ENCODE peak calls at places on chromosome 1, in five cellular contexts. P is RWPE2; E is CD4-positive, alpha-beta memory T cell; B is right cardiac atrium; O is left ventricle myocardium inferior. M is an unnamed sample.

GRCh38 chr1:119471566-119471965 is 35.4 kb upstream of the HSD3B1 start:
- DNase-seq in P (no peak), E (no peak), B (no peak), O (no peak), M (no peak)

GRCh38 chr1:11078631-11079030 is 18.8 kb upstream of the SRM start:
- DNase-seq in P (no peak), E (no peak), B (no peak), O (no peak), M (no peak)

GRCh38 chr1:22420456-22421053 is 31.1 kb upstream of the ZBTB40 start:
- DNase-seq in P (no peak), E (no peak), B (peak; percentile 92), O (peak; percentile 80), M (peak; percentile 90)

GRCh38 chr1:202858306-202858705 is 30.6 kb downstream of the RABIF start:
- DNase-seq in P (no peak), E (no peak), B (peak; percentile 81), O (peak; percentile 36), M (no peak)

GRCh38 chr1:245180496-245180895 is 25.7 kb downstream of the KIF26B start:
- DNase-seq in P (no peak), E (no peak), B (no peak), O (no peak), M (no peak)

GRCh38 chr1:59150537-59151386 is 146.1 kb upstream of the FGGY start:
- DNase-seq in P (peak; percentile 97), E (no peak), B (peak; percentile 84), O (peak; percentile 82), M (peak; percentile 88)

GRCh38 chr1:247209306-247209900 is 37.6 kb upstream of the ZNF124 start:
- DNase-seq in P (no peak), E (no peak), B (no peak), O (no peak), M (no peak)

GRCh38 chr1:99018313-99018712 is 13.7 kb upstream of the PLPPR5 start:
- DNase-seq in P (no peak), E (no peak), B (no peak), O (no peak), M (no peak)

GRCh38 chr1:96361961-96362360 is 359.6 kb upstream of the PTBP2 start:
- DNase-seq in P (no peak), E (no peak), B (no peak), O (no peak), M (no peak)

GRCh38 chr1:92858564-92859399 is 26.9 kb downstream of the RPL5 start:
- DNase-seq in P (no peak), E (peak; percentile 70), B (no peak), O (no peak), M (no peak)

GRCh38 chr1:232600430-232601258 is 29.3 kb downstream of the SIPA1L2 start:
- DNase-seq in P (no peak), E (no peak), B (no peak), O (no peak), M (no peak)

GRCh38 chr1:20742671-20743070 is 10.2 kb upstream of the SH2D5 start:
- DNase-seq in P (no peak), E (no peak), B (no peak), O (no peak), M (no peak)

GRCh38 chr1:107274227-107274626 is 133.4 kb downstream of the NTNG1 start:
- DNase-seq in P (no peak), E (no peak), B (no peak), O (no peak), M (no peak)

GRCh38 chr1:221310180-221310579 is 430.9 kb downstream of the HLX start:
- DNase-seq in P (no peak), E (no peak), B (no peak), O (no peak), M (no peak)

GRCh38 chr1:15110867-15111230 is 42.7 kb upstream of the TMEM51 start:
- DNase-seq in P (no peak), E (no peak), B (no peak), O (no peak), M (no peak)

GRCh38 chr1:192730206-192730605 is 78.6 kb upstream of the RGS2 start:
- DNase-seq in P (no peak), E (no peak), B (no peak), O (no peak), M (no peak)

GRCh38 chr1:47683402-47683801 is 245.6 kb downstream of the FOXD2 start:
- DNase-seq in P (no peak), E (no peak), B (no peak), O (no peak), M (no peak)

GRCh38 chr1:181011301-181012202 is 11.1 kb downstream of the STX6 start:
- DNase-seq in P (no peak), E (no peak), B (no peak), O (no peak), M (no peak)

GRCh38 chr1:48246727-48247126 is 24.2 kb downstream of the SLC5A9 start:
- DNase-seq in P (no peak), E (no peak), B (peak; percentile 74), O (peak; percentile 72), M (no peak)

GRCh38 chr1:19110266-19110927 is 99.7 kb downstream of the UBR4 start:
- DNase-seq in P (no peak), E (no peak), B (no peak), O (no peak), M (no peak)

GRCh38 chr1:113874017-113874879 is 2.7 kb upstream of the PTPN22 start:
- DNase-seq in P (no peak), E (peak; percentile 57), B (no peak), O (no peak), M (no peak)

GRCh38 chr1:158506369-158506987 is 34.5 kb downstream of the OR10R2 start:
- DNase-seq in P (no peak), E (no peak), B (peak; percentile 38), O (no peak), M (no peak)

GRCh38 chr1:87940410-87940809 is 611.7 kb downstream of the LMO4 start:
- DNase-seq in P (no peak), E (no peak), B (no peak), O (no peak), M (no peak)

GRCh38 chr1:1090424-1091343 is 16.6 kb upstream of the RNF223 start:
- DNase-seq in P (peak; percentile 66), E (no peak), B (peak; percentile 63), O (peak; percentile 13), M (peak; percentile 74)

GRCh38 chr1:230104395-230105244 is 37.6 kb downstream of the GALNT2 start:
- DNase-seq in P (peak; percentile 89), E (peak; percentile 66), B (peak; percentile 96), O (peak; percentile 92), M (peak; percentile 98)

GRCh38 chr1:165542647-165543046 is 1.2 kb upstream of the LRRC52 start:
- DNase-seq in P (no peak), E (no peak), B (no peak), O (no peak), M (no peak)

GRCh38 chr1:40386796-40387195 is 13.3 kb downstream of the SMAP2 start:
- DNase-seq in P (no peak), E (no peak), B (no peak), O (no peak), M (no peak)

GRCh38 chr1:40386311-40386778 is 12.8 kb downstream of the SMAP2 start:
- DNase-seq in P (no peak), E (no peak), B (no peak), O (no peak), M (no peak)

GRCh38 chr1:40384413-40384762 is 10.9 kb downstream of the SMAP2 start:
- DNase-seq in P (no peak), E (no peak), B (no peak), O (no peak), M (no peak)

GRCh38 chr1:40384887-40385286 is 11.4 kb downstream of the SMAP2 start:
- DNase-seq in P (no peak), E (no peak), B (no peak), O (no peak), M (no peak)

DNA sequence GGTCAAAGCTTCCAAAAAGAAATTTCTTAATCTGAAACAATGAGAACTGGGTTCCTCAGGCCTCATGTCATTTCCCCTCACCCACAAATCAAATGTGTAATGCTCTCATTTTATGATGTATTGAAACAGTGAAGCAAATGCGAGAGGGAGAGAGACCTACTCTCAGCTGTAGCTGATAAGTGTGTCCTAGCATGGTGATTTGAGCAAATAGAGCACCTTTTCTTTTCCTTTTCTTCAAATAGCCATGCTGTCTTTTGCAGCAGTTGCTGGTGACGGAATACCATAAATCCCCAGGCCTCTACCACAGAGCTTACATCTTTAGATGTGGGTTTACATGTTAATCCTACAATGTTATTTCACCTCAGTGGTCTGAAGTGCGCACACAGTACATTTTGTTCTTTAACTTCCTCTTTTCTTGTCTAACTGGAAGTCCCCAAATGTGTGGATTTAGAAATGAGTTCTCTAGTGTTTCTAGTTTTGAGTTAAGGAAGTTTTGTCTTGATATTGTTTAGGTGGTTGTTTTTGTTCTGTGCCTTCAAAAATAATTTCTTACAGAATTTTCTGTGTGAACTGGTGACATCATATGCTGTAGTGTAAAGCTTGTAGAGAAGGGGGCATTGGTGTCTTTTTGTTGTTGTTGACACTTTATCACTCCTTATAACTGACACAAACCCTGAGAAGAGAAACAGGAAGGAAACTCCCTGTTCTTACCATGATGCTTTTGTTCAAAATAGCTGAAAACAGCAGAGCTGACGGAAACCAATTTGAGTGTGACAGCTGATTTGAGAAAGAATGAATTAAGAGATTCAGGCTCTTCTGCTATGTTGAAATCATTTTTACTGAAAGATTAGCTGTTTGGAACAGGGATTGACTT is 12.1 kb downstream of the SMAP2 start:
- DNase-seq in P (no peak), E (peak; percentile 93), B (no peak), O (no peak), M (no peak)
- H3K4me3 ChIP-seq in P (no peak overlapping the region), E (peak overlapping the region; percentile 67), B (peak overlapping the region; percentile 17), O (peak overlapping the region; percentile 19), M (no peak overlapping the region)

GRCh38 chr1:153767519-153767918 is 7.7 kb upstream of the SLC27A3 start:
- DNase-seq in P (no peak), E (no peak), B (no peak), O (no peak), M (no peak)
- H3K4me1 ChIP-seq in P (no peaks in the 10 kb centered on the region), E (no peaks in the 10 kb centered on the region), B (peaks cover 6% of the 10 kb centered on the region), O (peaks cover 61% of the 10 kb centered on the region), M (no peaks in the 10 kb centered on the region)

DNA sequence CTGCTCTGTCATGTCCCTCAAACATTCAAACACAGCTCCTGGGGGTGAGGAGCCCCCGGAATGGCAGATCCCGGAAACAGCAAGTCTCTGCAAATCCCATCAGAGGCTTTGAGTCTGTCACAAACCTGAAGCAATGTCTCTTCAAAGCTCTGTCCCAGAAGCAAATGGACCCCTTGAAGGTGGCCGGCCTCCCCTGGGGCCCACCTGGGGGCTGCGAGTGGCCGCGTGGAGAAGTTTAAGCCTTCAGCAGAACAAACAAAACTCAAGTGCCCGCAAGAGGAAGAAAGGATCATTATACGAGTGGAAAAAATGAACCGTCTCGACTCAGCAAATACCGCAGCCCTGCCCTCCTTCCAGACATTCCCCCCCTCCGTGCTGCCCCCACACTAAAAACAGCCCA is 53.3 kb downstream of the PRDM16 start:
- DNase-seq in P (no peak), E (no peak), B (no peak), O (no peak), M (no peak)
- H3K27ac ChIP-seq in P (no peak overlapping the region), E (no peak overlapping the region), B (no peak overlapping the region), O (no peak overlapping the region), M (peak overlapping the region; percentile 54)

DNA sequence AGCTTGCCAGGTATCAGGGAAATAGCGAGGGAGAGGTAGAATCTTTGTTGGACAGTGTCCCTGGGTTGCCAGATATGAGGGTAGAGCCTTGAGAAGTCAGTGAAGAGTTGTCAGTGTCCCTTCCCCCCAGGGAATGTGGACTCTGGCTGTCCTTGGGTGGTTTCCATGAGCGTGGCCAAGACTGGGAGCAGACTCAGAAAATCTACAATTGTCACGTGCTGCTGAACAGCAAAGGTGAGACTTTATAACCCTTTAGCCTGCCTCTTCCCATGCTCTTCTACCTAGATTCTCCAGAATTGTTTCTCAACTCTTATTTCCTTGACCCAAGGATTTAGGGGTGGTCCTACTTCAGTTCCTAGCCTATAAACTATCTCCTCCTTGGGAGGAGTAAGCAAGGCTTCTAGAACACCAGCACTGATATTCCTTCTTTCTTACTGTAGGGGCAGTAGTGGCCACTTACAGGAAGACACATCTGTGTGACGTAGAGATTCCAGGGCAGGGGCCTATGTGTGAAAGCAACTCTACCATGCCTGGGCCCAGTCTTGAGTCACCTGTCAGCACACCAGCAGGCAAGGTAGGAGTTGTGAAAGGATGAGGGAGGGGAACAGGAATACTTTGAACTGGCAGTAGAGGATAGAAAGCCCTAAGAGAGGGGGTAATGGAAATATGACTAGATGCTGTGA is 1.6 kb downstream of the NIT1 start:
- DNase-seq in P (no peak), E (peak; percentile 90), B (no peak), O (no peak), M (no peak)
- H3K4me3 ChIP-seq in P (no peak overlapping the region), E (no peak overlapping the region), B (peak overlapping the region; percentile 92), O (peak overlapping the region; percentile 87), M (no peak overlapping the region)

M was measured in aorta.